ENCODE peak calls at places on chromosomes 11 and 22, in five cellular contexts. One of them, this sample, is unnamed.

GRCh38 chr11:134511255-134511654 is 99.2 kb upstream of the B3GAT1 start:
- DNase-seq in kidney: peak; percentile 22
- DNase-seq in lung: no peak
- DNase-seq in psoas muscle: no peak
- DNase-seq in CD8-positive, alpha-beta T cell: no peak
- DNase-seq in this sample: no peak

GRCh38 chr22:42387631-42388030 is 44.6 kb downstream of the NFAM1 start:
- DNase-seq in psoas muscle: no peak
- DNase-seq in kidney: no peak
- DNase-seq in CD8-positive, alpha-beta T cell: no peak
- DNase-seq in lung: no peak
- DNase-seq in this sample: no peak

GRCh38 chr11:92311616-92312449 is 87.2 kb downstream of the FAT3 start:
- DNase-seq in kidney: no peak
- DNase-seq in lung: no peak
- DNase-seq in psoas muscle: no peak
- DNase-seq in CD8-positive, alpha-beta T cell: no peak
- DNase-seq in this sample: no peak

GRCh38 chr11:100855466-100856067 is 168.5 kb downstream of the ARHGAP42 start:
- DNase-seq in lung: no peak
- DNase-seq in CD8-positive, alpha-beta T cell: no peak
- DNase-seq in kidney: no peak
- DNase-seq in psoas muscle: no peak
- DNase-seq in this sample: no peak

GRCh38 chr11:60840711-60841430 is 1.0 kb upstream of the CCDC86 start:
- DNase-seq in CD8-positive, alpha-beta T cell: no peak
- DNase-seq in psoas muscle: peak; percentile 72
- DNase-seq in kidney: no peak
- DNase-seq in lung: no peak
- DNase-seq in this sample: no peak

GRCh38 chr22:38272373-38273134 is at the start of gene TMEM184B:
- DNase-seq in kidney: peak; percentile 90
- DNase-seq in psoas muscle: peak; percentile 90
- DNase-seq in lung: peak; percentile 67
- DNase-seq in CD8-positive, alpha-beta T cell: peak; percentile 73
- DNase-seq in this sample: peak; percentile 66

GRCh38 chr11:6249822-6250555 is 9.6 kb upstream of the CCKBR start:
- DNase-seq in lung: peak; percentile 68
- DNase-seq in CD8-positive, alpha-beta T cell: no peak
- DNase-seq in psoas muscle: peak; percentile 69
- DNase-seq in kidney: no peak
- DNase-seq in this sample: no peak

GRCh38 chr22:45692549-45692948 is 20.9 kb downstream of the ATXN10 start:
- DNase-seq in CD8-positive, alpha-beta T cell: no peak
- DNase-seq in psoas muscle: no peak
- DNase-seq in lung: no peak
- DNase-seq in kidney: no peak
- DNase-seq in this sample: no peak

GRCh38 chr22:27873476-27873875 is 45.6 kb downstream of the PITPNB start:
- DNase-seq in lung: no peak
- DNase-seq in CD8-positive, alpha-beta T cell: no peak
- DNase-seq in kidney: no peak
- DNase-seq in psoas muscle: no peak
- DNase-seq in this sample: no peak

GRCh38 chr11:26254378-26254777 is 77.6 kb upstream of the ANO3 start:
- DNase-seq in kidney: no peak
- DNase-seq in CD8-positive, alpha-beta T cell: no peak
- DNase-seq in lung: no peak
- DNase-seq in psoas muscle: no peak
- DNase-seq in this sample: no peak

GRCh38 chr11:2520736-2521035 is 75.9 kb downstream of the KCNQ1 start:
- DNase-seq in psoas muscle: no peak
- DNase-seq in CD8-positive, alpha-beta T cell: no peak
- DNase-seq in kidney: no peak
- DNase-seq in lung: no peak
- DNase-seq in this sample: no peak
- H3K4me3 ChIP-seq in psoas muscle: no peak overlapping the region
- H3K4me3 ChIP-seq in CD8-positive, alpha-beta T cell: no peak overlapping the region
- H3K4me3 ChIP-seq in kidney: no peak overlapping the region
- H3K4me3 ChIP-seq in lung: no peak overlapping the region
- H3K4me3 ChIP-seq in this sample: no peak overlapping the region

GRCh38 chr11:70537576-70538571 is 139.5 kb downstream of the CTTN start:
- DNase-seq in lung: no peak
- DNase-seq in kidney: peak; percentile 57
- DNase-seq in CD8-positive, alpha-beta T cell: no peak
- DNase-seq in psoas muscle: peak; percentile 45
- DNase-seq in this sample: no peak

GRCh38 chr11:70540196-70540595 is 141.9 kb downstream of the CTTN start:
- DNase-seq in lung: no peak
- DNase-seq in psoas muscle: peak; percentile 26
- DNase-seq in kidney: peak; percentile 39
- DNase-seq in CD8-positive, alpha-beta T cell: no peak
- DNase-seq in this sample: no peak

GRCh38 chr11:70539360-70540095 is 141.2 kb downstream of the CTTN start:
- DNase-seq in lung: no peak
- DNase-seq in CD8-positive, alpha-beta T cell: no peak
- DNase-seq in kidney: peak; percentile 44
- DNase-seq in psoas muscle: no peak
- DNase-seq in this sample: no peak

GRCh38 chr11:70541176-70541575 is 142.8 kb downstream of the CTTN start:
- DNase-seq in lung: no peak
- DNase-seq in psoas muscle: no peak
- DNase-seq in CD8-positive, alpha-beta T cell: no peak
- DNase-seq in kidney: peak; percentile 44
- DNase-seq in this sample: no peak

DNA sequence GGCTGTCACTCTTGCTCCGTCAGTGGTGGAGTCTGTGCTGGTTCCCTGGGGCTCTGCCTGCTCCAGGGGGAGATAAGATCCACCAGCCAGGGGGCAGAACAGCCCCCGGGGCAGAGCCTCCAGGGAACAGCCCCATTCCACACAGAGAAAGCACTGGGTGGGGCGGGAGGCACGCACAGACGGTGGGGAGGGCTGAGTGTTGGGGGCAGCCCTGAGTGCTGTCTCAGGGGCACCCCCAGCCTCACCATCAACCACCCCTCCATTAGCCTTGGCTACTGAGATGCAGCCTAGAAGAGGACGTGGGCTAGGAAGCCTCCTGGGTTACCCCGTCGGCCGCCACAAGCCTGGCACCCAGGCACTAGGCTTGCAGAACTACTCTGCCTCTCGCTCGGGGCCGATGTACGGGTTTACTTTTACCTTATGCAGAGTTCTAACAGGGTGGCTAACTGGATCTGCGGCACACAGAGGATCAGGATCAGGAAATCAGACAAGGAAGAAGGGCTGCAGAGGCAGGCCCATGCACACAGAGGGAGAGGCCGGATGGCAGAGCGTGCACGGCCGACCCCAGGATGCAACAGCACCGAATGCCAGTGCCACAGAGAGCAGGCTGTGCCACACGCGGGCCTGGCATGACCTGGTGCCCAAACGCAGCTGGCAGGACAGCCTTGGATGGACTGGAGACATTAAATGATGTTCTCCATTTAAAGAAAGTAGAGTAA is 140.5 kb downstream of the CTTN start:
- DNase-seq in lung: no peak
- DNase-seq in psoas muscle: peak; percentile 17
- DNase-seq in CD8-positive, alpha-beta T cell: no peak
- DNase-seq in kidney: peak; percentile 40
- DNase-seq in this sample: no peak
- H3K9me3 ChIP-seq in lung: no peaks in the 10 kb centered on the region
- H3K9me3 ChIP-seq in psoas muscle: no peaks in the 10 kb centered on the region
- H3K9me3 ChIP-seq in CD8-positive, alpha-beta T cell: no peaks in the 10 kb centered on the region
- H3K9me3 ChIP-seq in kidney: no peaks in the 10 kb centered on the region
- H3K9me3 ChIP-seq in this sample: no peaks in the 10 kb centered on the region

GRCh38 chr11:36375348-36376314 is 79.5 kb downstream of the PRR5L start:
- DNase-seq in CD8-positive, alpha-beta T cell: no peak
- DNase-seq in lung: no peak
- DNase-seq in psoas muscle: no peak
- DNase-seq in kidney: no peak
- DNase-seq in this sample: no peak
- H3K4me3 ChIP-seq in CD8-positive, alpha-beta T cell: peak overlapping the region; percentile 47
- H3K4me3 ChIP-seq in lung: no peak overlapping the region
- H3K4me3 ChIP-seq in psoas muscle: peak overlapping the region; percentile 15
- H3K4me3 ChIP-seq in kidney: peak overlapping the region; percentile 80
- H3K4me3 ChIP-seq in this sample: peak overlapping the region; percentile 32

DNA sequence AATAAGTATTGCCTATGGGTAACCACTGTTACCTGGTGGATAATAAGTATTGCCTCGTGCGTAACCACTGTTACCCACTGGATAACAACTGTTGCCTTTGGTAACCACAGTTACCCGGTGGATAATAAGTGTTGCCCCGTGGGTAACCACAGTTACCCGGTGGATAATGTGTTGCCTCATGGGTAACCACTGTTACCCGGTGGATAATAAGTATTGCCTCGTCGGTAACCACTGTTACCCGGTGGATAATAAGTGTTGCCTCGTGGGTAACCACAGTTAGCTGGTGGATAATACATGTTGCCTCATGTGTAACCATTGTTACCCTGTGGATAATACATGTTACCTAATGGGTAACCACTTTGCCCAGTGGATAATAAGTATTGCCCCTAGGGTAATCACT is 9.8 kb upstream of the NXPE4 start:
- DNase-seq in psoas muscle: no peak
- DNase-seq in kidney: no peak
- DNase-seq in lung: no peak
- DNase-seq in CD8-positive, alpha-beta T cell: no peak
- DNase-seq in this sample: no peak
- H3K9me3 ChIP-seq in psoas muscle: no peaks in the 10 kb centered on the region
- H3K9me3 ChIP-seq in kidney: no peaks in the 10 kb centered on the region
- H3K9me3 ChIP-seq in lung: no peaks in the 10 kb centered on the region
- H3K9me3 ChIP-seq in CD8-positive, alpha-beta T cell: no peaks in the 10 kb centered on the region
- H3K9me3 ChIP-seq in this sample: no peaks in the 10 kb centered on the region